ENCODE peak calls at places on chromosome 20, in eight cellular contexts. R is stomach, H is spleen, X is ascending aorta, E is IMR-90, N is ovary, V is adrenal gland, D is HCT116. F is an unnamed sample.

GRCh38 chr20:51570755-51571469 is 28.4 kb upstream of the NFATC2 start:
- DNase-seq in R (no peak), H (no peak), X (peak; percentile 68), E (peak; percentile 17), N (no peak), V (no peak), D (no peak), F (no peak)

GRCh38 chr20:43778375-43778774 is 51.6 kb upstream of the GTSF1L start:
- DNase-seq in R (no peak), H (no peak), X (no peak), E (no peak), N (no peak), V (no peak), D (no peak), F (no peak)

GRCh38 chr20:42432485-42432884 is 757.2 kb downstream of the PTPRT start:
- DNase-seq in R (no peak), H (no peak), X (no peak), E (no peak), N (no peak), V (no peak), D (no peak), F (no peak)

GRCh38 chr20:25025986-25026605 is 31.8 kb downstream of the ACSS1 start:
- DNase-seq in R (peak; percentile 20), H (peak; percentile 41), X (peak; percentile 56), E (no peak), N (peak; percentile 7), V (peak; percentile 17), D (no peak), F (no peak)

GRCh38 chr20:17967595-17968365 is 814 bp downstream of the SNX5 start:
- DNase-seq in R (peak; percentile 30), H (no peak), X (no peak), E (peak; percentile 63), N (no peak), V (peak; percentile 41), D (no peak), F (no peak)

GRCh38 chr20:25584905-25585704 is at the start of gene NINL:
- DNase-seq in R (peak; percentile 63), H (peak; percentile 80), X (peak; percentile 78), E (peak; percentile 48), N (peak; percentile 83), V (peak; percentile 70), D (no peak), F (peak; percentile 23)

GRCh38 chr20:22974354-22974753 is 60.8 kb upstream of the SSTR4 start:
- DNase-seq in R (peak; percentile 55), H (no peak), X (no peak), E (no peak), N (no peak), V (peak; percentile 28), D (peak; percentile 18), F (peak; percentile 20)

GRCh38 chr20:46438156-46438750 is 31.8 kb upstream of the ELMO2 start:
- DNase-seq in R (no peak), H (no peak), X (no peak), E (peak; percentile 32), N (no peak), V (peak; percentile 34), D (peak; percentile 21), F (no peak)

GRCh38 chr20:62156592-62157386 is 13.2 kb downstream of the SS18L1 start:
- DNase-seq in R (peak; percentile 60), H (peak; percentile 91), X (no peak), E (peak; percentile 19), N (peak; percentile 68), V (peak; percentile 78), D (peak; percentile 46), F (no peak)

GRCh38 chr20:47540443-47541354 is 39.0 kb downstream of the NCOA3 start:
- DNase-seq in R (no peak), H (no peak), X (no peak), E (peak; percentile 24), N (no peak), V (peak; percentile 16), D (peak; percentile 24), F (no peak)

GRCh38 chr20:16514145-16514544 is 59.1 kb downstream of the KIF16B start:
- DNase-seq in R (no peak), H (no peak), X (no peak), E (no peak), N (no peak), V (no peak), D (no peak), F (no peak)

GRCh38 chr20:6663104-6663503 is 104.4 kb upstream of the BMP2 start:
- DNase-seq in R (no peak), H (no peak), X (no peak), E (no peak), N (no peak), V (no peak), D (no peak), F (no peak)

GRCh38 chr20:53718142-53718481 is 124.5 kb upstream of the ZNF217 start:
- DNase-seq in R (no peak), H (no peak), X (no peak), E (no peak), N (no peak), V (no peak), D (no peak), F (no peak)

GRCh38 chr20:9390441-9390840 is 123.9 kb upstream of the LAMP5 start:
- DNase-seq in R (no peak), H (no peak), X (no peak), E (peak; percentile 43), N (no peak), V (no peak), D (no peak), F (no peak)

GRCh38 chr20:25081730-25082497 is at the start of gene VSX1:
- DNase-seq in R (no peak), H (peak; percentile 72), X (no peak), E (no peak), N (no peak), V (no peak), D (no peak), F (no peak)

GRCh38 chr20:57985278-57985677 is 243.2 kb downstream of the ANKRD60 start:
- DNase-seq in R (no peak), H (no peak), X (no peak), E (no peak), N (no peak), V (no peak), D (no peak), F (no peak)
- TF ChIP-seq CTCF in R (no peak), H (no peak), X (no peak), E (no peak), N (no peak), V (no peak), D (no peak), F (no peak)

GRCh38 chr20:32536861-32537656 is 48.1 kb downstream of the NOL4L start:
- DNase-seq in R (peak; percentile 90), H (peak; percentile 93), X (no peak), E (no peak), N (no peak), V (no peak), D (no peak), F (no peak)
- H3K27me3 ChIP-seq in R (no peaks in the 10 kb centered on the region), H (no peaks in the 10 kb centered on the region), X (peaks cover 7% of the 10 kb centered on the region), E (peaks cover 33% of the 10 kb centered on the region), N (no peaks in the 10 kb centered on the region), V (no peaks in the 10 kb centered on the region), D (no peaks in the 10 kb centered on the region), F (peaks cover 27% of the 10 kb centered on the region)

GRCh38 chr20:60718743-60719142 is 533.3 kb upstream of the CDH4 start:
- DNase-seq in R (no peak), H (no peak), X (no peak), E (no peak), N (no peak), V (no peak), D (no peak), F (no peak)
- TF ChIP-seq CTCF in R (no peak), H (no peak), X (no peak), E (no peak), N (no peak), V (no peak), D (no peak), F (peak; percentile 13)

GRCh38 chr20:63329331-63330083 is 31.6 kb downstream of the CHRNA4 start:
- DNase-seq in R (no peak), H (peak; percentile 65), X (no peak), E (no peak), N (no peak), V (no peak), D (no peak), F (no peak)
- H3K27me3 ChIP-seq in R (peaks cover 92% of the 10 kb centered on the region), H (peaks cover 24% of the 10 kb centered on the region), X (no peaks in the 10 kb centered on the region), E (peaks cover 6% of the 10 kb centered on the region), N (no peaks in the 10 kb centered on the region), V (peaks cover 3% of the 10 kb centered on the region), D (no peaks in the 10 kb centered on the region), F (peaks cover 8% of the 10 kb centered on the region)

DNA sequence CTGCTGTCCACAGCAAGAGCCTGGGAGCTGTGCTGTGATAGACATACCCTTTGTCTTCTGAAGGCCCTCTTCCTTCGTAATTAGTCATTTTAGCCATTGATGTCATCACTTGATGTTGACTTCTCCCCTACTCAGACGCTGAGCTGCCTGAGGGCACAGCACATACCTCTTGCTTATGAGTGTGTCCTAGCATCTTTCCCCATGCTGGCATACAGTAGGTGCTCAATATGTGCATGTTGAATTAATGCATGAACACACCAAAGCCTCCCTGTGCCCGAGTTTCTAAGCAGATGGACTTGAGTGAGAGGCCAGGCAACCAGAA is 35.8 kb upstream of the FAM83D start:
- DNase-seq in R (no peak), H (no peak), X (no peak), E (no peak), N (no peak), V (no peak), D (no peak), F (peak; percentile 19)
- TF ChIP-seq CTCF in R (no peak), H (no peak), X (no peak), E (no peak), N (no peak), V (no peak), D (no peak), F (no peak)

GRCh38 chr20:59576216-59576953 is 28.0 kb upstream of the PHACTR3 start:
- DNase-seq in R (no peak), H (peak; percentile 58), X (peak; percentile 45), E (no peak), N (peak; percentile 51), V (no peak), D (no peak), F (no peak)

GRCh38 chr20:59574308-59574707 is 30.0 kb upstream of the PHACTR3 start:
- DNase-seq in R (no peak), H (peak; percentile 47), X (peak; percentile 57), E (no peak), N (no peak), V (no peak), D (no peak), F (no peak)

GRCh38 chr20:59573837-59574236 is 30.5 kb upstream of the PHACTR3 start:
- DNase-seq in R (no peak), H (peak; percentile 61), X (peak; percentile 24), E (no peak), N (no peak), V (no peak), D (no peak), F (no peak)

GRCh38 chr20:59577037-59577808 is 27.1 kb upstream of the PHACTR3 start:
- DNase-seq in R (no peak), H (peak; percentile 58), X (peak; percentile 50), E (no peak), N (no peak), V (no peak), D (no peak), F (no peak)

DNA sequence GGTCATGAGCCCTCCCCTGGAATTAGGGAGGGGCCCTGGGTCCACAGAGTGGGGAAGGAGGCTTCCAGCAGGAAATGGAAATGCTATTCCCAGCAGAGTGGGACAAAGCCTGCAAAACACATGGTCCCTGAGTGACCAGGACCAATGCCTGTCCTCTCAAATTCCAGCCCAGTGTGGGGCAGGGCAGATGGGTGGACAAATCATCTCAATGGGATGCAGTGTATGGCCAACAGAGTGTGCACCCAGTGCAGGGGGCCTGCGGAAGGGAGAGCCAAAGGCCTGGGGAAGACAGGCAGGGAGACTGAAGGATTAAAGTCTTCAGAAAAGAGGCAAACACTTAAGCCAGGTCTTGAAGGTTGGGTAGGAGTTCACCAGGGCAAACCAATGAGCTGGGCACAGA is 28.7 kb upstream of the PHACTR3 start:
- DNase-seq in R (no peak), H (peak; percentile 61), X (no peak), E (no peak), N (no peak), V (no peak), D (no peak), F (no peak)
- H3K27me3 ChIP-seq in R (peaks cover 86% of the 10 kb centered on the region), H (peaks cover 47% of the 10 kb centered on the region), X (peaks cover 6% of the 10 kb centered on the region), E (peaks cover 10% of the 10 kb centered on the region), N (no peaks in the 10 kb centered on the region), V (peaks cover 30% of the 10 kb centered on the region), D (peaks cover 9% of the 10 kb centered on the region), F (peaks cover 54% of the 10 kb centered on the region)

F was measured in foreskin keratinocyte.